ENCODE peak calls at places on chromosomes 2 and 18, in eight cellular contexts. K is CD8-positive, alpha-beta T cell; G is heart right ventricle; N is GM23338; F is pancreas; J is kidney; W is suprapubic skin; Y is heart left ventricle. R is an unnamed sample.
A peak's percentile ranks its signal among the peaks of the same experiment; 100 is the strongest.

GRCh38 chr2:72894466-72894865 is 7.3 kb downstream of the SPR start:
- DNase-seq in K (no peak), W (no peak), G (no peak), J (no peak), F (no peak), Y (no peak), N (no peak), R (no peak)

GRCh38 chr2:195411219-195411687 is 245.8 kb upstream of the SLC39A10 start:
- DNase-seq in W (no peak), F (no peak), G (no peak), N (no peak), K (no peak), J (no peak), Y (no peak), R (no peak)

GRCh38 chr2:218582085-218582484 is 13.4 kb downstream of the CNOT9 start:
- DNase-seq in J (no peak), N (no peak), F (no peak), G (no peak), W (no peak), Y (no peak), K (no peak), R (no peak)

GRCh38 chr18:75183524-75183923 is 25.4 kb downstream of the PTGR3 start:
- DNase-seq in W (no peak), Y (no peak), K (no peak), N (no peak), J (no peak), F (no peak), G (no peak), R (no peak)

GRCh38 chr18:7000484-7001096 is 117.0 kb downstream of the LAMA1 start:
- DNase-seq in J (no peak), G (no peak), K (no peak), W (no peak), F (no peak), N (peak; percentile 56), Y (no peak), R (no peak)

GRCh38 chr2:70714141-70714905 is 53.7 kb downstream of the ADD2 start:
- DNase-seq in N (no peak), J (no peak), Y (no peak), W (no peak), K (no peak), F (no peak), G (no peak), R (no peak)

GRCh38 chr2:128028668-128029054 is 802 bp upstream of the SAP130 start:
- DNase-seq in F (no peak), G (no peak), J (no peak), Y (no peak), K (no peak), W (no peak), N (no peak), R (no peak)

GRCh38 chr2:95267458-95268207 is 6.6 kb upstream of the PROM2 start:
- DNase-seq in W (no peak), Y (no peak), J (peak; percentile 32), G (no peak), K (no peak), F (no peak), N (no peak), R (no peak)

GRCh38 chr18:62331581-62332436 is 6.7 kb downstream of the TNFRSF11A start:
- DNase-seq in F (no peak), K (no peak), W (peak; percentile 68), G (peak; percentile 49), N (no peak), J (no peak), Y (peak; percentile 73), R (no peak)

GRCh38 chr18:55753643-55754255 is 165.8 kb upstream of the TCF4 start:
- DNase-seq in F (no peak), K (no peak), W (no peak), G (no peak), Y (no peak), N (no peak), J (no peak), R (no peak)

GRCh38 chr18:57859314-57859713 is 56.2 kb upstream of the ATP8B1 start:
- DNase-seq in J (no peak), N (peak; percentile 51), K (no peak), Y (no peak), G (no peak), W (no peak), F (no peak), R (peak; percentile 11)

GRCh38 chr2:232321817-232322559 is 56.6 kb upstream of the ALPP start:
- DNase-seq in J (no peak), N (no peak), W (no peak), K (no peak), F (no peak), Y (no peak), G (no peak), R (no peak)

GRCh38 chr2:226077031-226077430 is 677.5 kb downstream of the NYAP2 start:
- DNase-seq in G (no peak), J (no peak), N (no peak), Y (no peak), K (no peak), W (no peak), F (no peak), R (no peak)

GRCh38 chr2:214587442-214587841 is 176.6 kb downstream of the VWC2L start:
- DNase-seq in G (no peak), J (no peak), F (no peak), W (no peak), K (no peak), Y (no peak), N (peak; percentile 82), R (no peak)
- TF ChIP-seq CTCF in G (no peak), J (peak; percentile 4), F (no peak), W (no peak), K (no peak), Y (no peak), N (peak; percentile 81), R (peak; percentile 45)

DNA sequence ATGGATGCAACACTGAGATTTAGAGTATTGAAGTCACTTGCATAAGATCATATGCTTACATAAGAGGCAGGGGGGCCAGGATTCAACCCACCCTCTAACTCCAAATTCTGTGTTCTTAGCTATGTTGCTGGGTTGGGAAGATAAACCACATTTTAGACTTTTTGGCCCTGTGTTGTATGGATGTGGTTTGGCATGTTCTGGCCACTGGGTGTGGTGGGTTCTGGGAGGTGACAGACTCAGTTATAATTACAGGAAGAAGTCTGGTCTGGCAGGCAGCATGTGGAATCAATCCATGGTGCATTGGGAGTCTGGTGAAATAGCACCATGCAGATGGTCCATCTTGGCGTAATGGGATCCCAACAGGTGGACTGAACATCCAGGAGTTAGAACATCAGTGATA is 138.9 kb downstream of the LTBP1 start:
- DNase-seq in Y (peak; percentile 28), K (no peak), J (no peak), N (no peak), W (no peak), G (no peak), F (no peak), R (no peak)
- H3K4me3 ChIP-seq in Y (no peak overlapping the region), K (no peak overlapping the region), J (no peak overlapping the region), N (no peak overlapping the region), W (no peak overlapping the region), G (no peak overlapping the region), F (no peak overlapping the region), R (no peak overlapping the region)

DNA sequence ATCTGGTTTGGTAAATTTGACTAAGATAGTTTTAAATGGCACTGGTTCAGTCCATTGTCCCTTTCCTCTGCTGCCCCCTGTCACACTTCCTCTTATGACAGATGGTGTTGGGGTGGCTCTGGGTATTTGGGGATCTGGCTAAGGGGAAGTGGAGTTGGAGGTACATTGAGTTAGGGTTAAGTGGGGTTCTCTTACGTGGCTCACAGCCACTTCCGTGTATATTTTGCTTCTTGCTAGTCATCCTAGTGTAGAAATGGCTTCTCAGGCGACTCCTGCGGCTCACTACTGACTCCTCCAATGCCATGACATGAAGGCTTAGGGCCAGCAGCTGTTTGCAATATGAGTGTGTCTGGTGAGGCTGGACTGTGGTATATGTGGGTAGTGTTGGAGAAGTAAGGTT is 187.0 kb downstream of the HAUS1 start:
- DNase-seq in K (no peak), J (no peak), W (no peak), Y (no peak), N (no peak), F (no peak), G (no peak), R (no peak)
- TF ChIP-seq CTCF in K (no peak), J (no peak), W (no peak), Y (no peak), N (peak; percentile 35), F (no peak), G (no peak), R (no peak)

GRCh38 chr2:39597309-39597708 is 68.4 kb upstream of the TMEM178A start:
- DNase-seq in G (no peak), J (no peak), Y (no peak), N (no peak), W (no peak), F (no peak), K (no peak), R (no peak)
- H3K4me3 ChIP-seq in G (no peak overlapping the region), J (no peak overlapping the region), Y (no peak overlapping the region), N (no peak overlapping the region), W (no peak overlapping the region), F (no peak overlapping the region), K (no peak overlapping the region), R (no peak overlapping the region)

GRCh38 chr2:55014962-55015939 is 35.0 kb downstream of the RTN4 start:
- DNase-seq in G (peak; percentile 48), Y (peak; percentile 29), J (no peak), N (peak; percentile 66), K (peak; percentile 33), W (no peak), F (peak; percentile 25), R (peak; percentile 77)

GRCh38 chr2:55019547-55020258 is 30.5 kb downstream of the RTN4 start:
- DNase-seq in Y (no peak), F (no peak), W (no peak), N (peak; percentile 53), K (no peak), J (no peak), G (no peak), R (no peak)

GRCh38 chr2:55018619-55019018 is 31.6 kb downstream of the RTN4 start:
- DNase-seq in J (no peak), N (no peak), W (no peak), F (no peak), K (no peak), G (no peak), Y (no peak), R (no peak)

GRCh38 chr2:55017428-55017827 is 32.8 kb downstream of the RTN4 start:
- DNase-seq in K (no peak), Y (no peak), F (no peak), J (no peak), N (no peak), G (no peak), W (no peak), R (no peak)

DNA sequence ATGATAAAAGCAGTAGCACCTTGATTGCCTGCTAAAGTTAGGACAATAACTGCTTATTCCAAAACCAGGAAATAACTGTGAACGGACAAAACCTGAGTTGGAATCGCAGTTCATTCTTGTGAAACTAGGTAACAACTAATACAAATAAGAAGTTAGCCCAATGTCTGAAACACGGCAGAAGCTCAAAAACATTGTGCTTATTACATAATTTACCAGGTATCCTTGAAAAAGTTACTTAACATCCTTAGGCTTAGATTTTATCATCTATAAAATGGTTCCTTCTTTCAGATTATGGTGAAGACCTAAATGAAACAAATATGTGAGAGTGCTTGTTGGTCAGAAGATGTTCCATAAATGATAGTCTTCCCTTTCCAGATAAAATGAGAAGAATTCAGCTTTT is 32.4 kb downstream of the RTN4 start:
- DNase-seq in J (no peak), Y (no peak), W (no peak), G (no peak), N (no peak), F (no peak), K (no peak), R (no peak)
- TF ChIP-seq CTCF in J (no peak), Y (no peak), W (no peak), G (no peak), N (no peak), F (no peak), K (no peak), R (no peak)